ENCODE peak calls at places on chromosome 20, in seven cellular contexts. One of them, this sample, is unnamed.
A peak's percentile ranks its signal among the peaks of the same experiment; 100 is the strongest.

GRCh38 chr20:37852666-37853065 is 50.3 kb upstream of the VSTM2L start:
- DNase-seq in stomach: no peak
- DNase-seq in body of pancreas: no peak
- DNase-seq in heart left ventricle: no peak
- DNase-seq in GM12878: no peak
- DNase-seq in adrenal gland: no peak
- DNase-seq in HepG2: no peak
- DNase-seq in this sample: no peak

GRCh38 chr20:38607351-38607750 is 5.7 kb downstream of the ARHGAP40 start:
- DNase-seq in stomach: no peak
- DNase-seq in body of pancreas: no peak
- DNase-seq in heart left ventricle: no peak
- DNase-seq in GM12878: no peak
- DNase-seq in adrenal gland: no peak
- DNase-seq in HepG2: no peak
- DNase-seq in this sample: no peak

GRCh38 chr20:25005661-25006060 is 13.1 kb upstream of the APMAP start:
- DNase-seq in stomach: peak; percentile 18
- DNase-seq in body of pancreas: no peak
- DNase-seq in heart left ventricle: no peak
- DNase-seq in GM12878: no peak
- DNase-seq in adrenal gland: no peak
- DNase-seq in HepG2: no peak
- DNase-seq in this sample: no peak

GRCh38 chr20:24657211-24657610 is 187.8 kb downstream of the SYNDIG1 start:
- DNase-seq in stomach: peak; percentile 72
- DNase-seq in body of pancreas: peak; percentile 13
- DNase-seq in heart left ventricle: no peak
- DNase-seq in GM12878: no peak
- DNase-seq in adrenal gland: peak; percentile 38
- DNase-seq in HepG2: no peak
- DNase-seq in this sample: no peak

GRCh38 chr20:44946266-44946852 is 13.8 kb downstream of the TOMM34 start:
- DNase-seq in stomach: no peak
- DNase-seq in body of pancreas: no peak
- DNase-seq in heart left ventricle: no peak
- DNase-seq in GM12878: no peak
- DNase-seq in adrenal gland: no peak
- DNase-seq in HepG2: no peak
- DNase-seq in this sample: peak; percentile 57

GRCh38 chr20:18989736-18990474 is 176.3 kb downstream of the SCP2D1 start:
- DNase-seq in stomach: no peak
- DNase-seq in body of pancreas: peak; percentile 49
- DNase-seq in heart left ventricle: no peak
- DNase-seq in GM12878: no peak
- DNase-seq in adrenal gland: no peak
- DNase-seq in HepG2: no peak
- DNase-seq in this sample: peak; percentile 18

GRCh38 chr20:35604444-35604750 is 11.2 kb upstream of the SPAG4 start:
- DNase-seq in stomach: peak; percentile 51
- DNase-seq in body of pancreas: no peak
- DNase-seq in heart left ventricle: no peak
- DNase-seq in GM12878: no peak
- DNase-seq in adrenal gland: peak; percentile 13
- DNase-seq in HepG2: peak; percentile 70
- DNase-seq in this sample: no peak

GRCh38 chr20:9945406-9945805 is 89.4 kb upstream of the ANKEF1 start:
- DNase-seq in stomach: no peak
- DNase-seq in body of pancreas: no peak
- DNase-seq in heart left ventricle: no peak
- DNase-seq in GM12878: no peak
- DNase-seq in adrenal gland: no peak
- DNase-seq in HepG2: no peak
- DNase-seq in this sample: no peak

GRCh38 chr20:58308680-58309527 is 611 bp upstream of the RAB22A start:
- DNase-seq in stomach: no peak
- DNase-seq in body of pancreas: peak; percentile 44
- DNase-seq in heart left ventricle: peak; percentile 71
- DNase-seq in GM12878: no peak
- DNase-seq in adrenal gland: peak; percentile 38
- DNase-seq in HepG2: no peak
- DNase-seq in this sample: peak; percentile 54

GRCh38 chr20:52724586-52724985 is 247.6 kb upstream of the TSHZ2 start:
- DNase-seq in stomach: no peak
- DNase-seq in body of pancreas: no peak
- DNase-seq in heart left ventricle: no peak
- DNase-seq in GM12878: no peak
- DNase-seq in adrenal gland: no peak
- DNase-seq in HepG2: no peak
- DNase-seq in this sample: no peak

GRCh38 chr20:17633850-17634500 is 48.1 kb downstream of the RRBP1 start:
- DNase-seq in stomach: no peak
- DNase-seq in body of pancreas: no peak
- DNase-seq in heart left ventricle: no peak
- DNase-seq in GM12878: no peak
- DNase-seq in adrenal gland: no peak
- DNase-seq in HepG2: no peak
- DNase-seq in this sample: no peak

GRCh38 chr20:47713941-47714450 is 71.3 kb downstream of the SULF2 start:
- DNase-seq in stomach: no peak
- DNase-seq in body of pancreas: no peak
- DNase-seq in heart left ventricle: no peak
- DNase-seq in GM12878: no peak
- DNase-seq in adrenal gland: peak; percentile 43
- DNase-seq in HepG2: peak; percentile 82
- DNase-seq in this sample: no peak

GRCh38 chr20:17933711-17934110 is 34.9 kb downstream of the SNX5 start:
- DNase-seq in stomach: no peak
- DNase-seq in body of pancreas: no peak
- DNase-seq in heart left ventricle: no peak
- DNase-seq in GM12878: no peak
- DNase-seq in adrenal gland: no peak
- DNase-seq in HepG2: peak; percentile 69
- DNase-seq in this sample: no peak

GRCh38 chr20:37042986-37043972 is 52.5 kb downstream of the RBL1 start:
- DNase-seq in stomach: no peak
- DNase-seq in body of pancreas: peak; percentile 3
- DNase-seq in heart left ventricle: no peak
- DNase-seq in GM12878: peak; percentile 70
- DNase-seq in adrenal gland: no peak
- DNase-seq in HepG2: no peak
- DNase-seq in this sample: no peak

GRCh38 chr20:55200317-55200716 is 724.9 kb downstream of the DOK5 start:
- DNase-seq in stomach: no peak
- DNase-seq in body of pancreas: no peak
- DNase-seq in heart left ventricle: no peak
- DNase-seq in GM12878: no peak
- DNase-seq in adrenal gland: no peak
- DNase-seq in HepG2: no peak
- DNase-seq in this sample: no peak

GRCh38 chr20:43955244-43956191 is 40.9 kb downstream of the TOX2 start:
- DNase-seq in stomach: no peak
- DNase-seq in body of pancreas: peak; percentile 25
- DNase-seq in heart left ventricle: no peak
- DNase-seq in GM12878: peak; percentile 73
- DNase-seq in adrenal gland: peak; percentile 51
- DNase-seq in HepG2: no peak
- DNase-seq in this sample: no peak

GRCh38 chr20:32432277-32432676 is 74.1 kb downstream of the ASXL1 start:
- DNase-seq in stomach: no peak
- DNase-seq in body of pancreas: peak; percentile 25
- DNase-seq in heart left ventricle: no peak
- DNase-seq in GM12878: no peak
- DNase-seq in adrenal gland: no peak
- DNase-seq in HepG2: no peak
- DNase-seq in this sample: no peak

GRCh38 chr20:32434434-32434833 is 76.3 kb downstream of the ASXL1 start:
- DNase-seq in stomach: no peak
- DNase-seq in body of pancreas: no peak
- DNase-seq in heart left ventricle: no peak
- DNase-seq in GM12878: no peak
- DNase-seq in adrenal gland: no peak
- DNase-seq in HepG2: no peak
- DNase-seq in this sample: no peak

GRCh38 chr20:32431457-32431856 is 73.3 kb downstream of the ASXL1 start:
- DNase-seq in stomach: no peak
- DNase-seq in body of pancreas: no peak
- DNase-seq in heart left ventricle: no peak
- DNase-seq in GM12878: no peak
- DNase-seq in adrenal gland: no peak
- DNase-seq in HepG2: no peak
- DNase-seq in this sample: no peak

GRCh38 chr20:32435449-32436107 is 77.4 kb downstream of the ASXL1 start:
- DNase-seq in stomach: no peak
- DNase-seq in body of pancreas: no peak
- DNase-seq in heart left ventricle: no peak
- DNase-seq in GM12878: no peak
- DNase-seq in adrenal gland: no peak
- DNase-seq in HepG2: no peak
- DNase-seq in this sample: no peak

GRCh38 chr20:32433311-32434021 is 75.3 kb downstream of the ASXL1 start:
- DNase-seq in stomach: no peak
- DNase-seq in body of pancreas: no peak
- DNase-seq in heart left ventricle: no peak
- DNase-seq in GM12878: no peak
- DNase-seq in adrenal gland: peak; percentile 49
- DNase-seq in HepG2: no peak
- DNase-seq in this sample: no peak
- TF ChIP-seq POLR2A in stomach: no peak
- TF ChIP-seq POLR2A in body of pancreas: no peak
- TF ChIP-seq POLR2A in heart left ventricle: no peak
- TF ChIP-seq POLR2A in GM12878: no peak
- TF ChIP-seq POLR2A in adrenal gland: no peak
- TF ChIP-seq POLR2A in HepG2: no peak
- TF ChIP-seq POLR2A in this sample: no peak

GRCh38 chr20:33819456-33819855 is 8.3 kb downstream of the CHMP4B start:
- DNase-seq in stomach: no peak
- DNase-seq in body of pancreas: no peak
- DNase-seq in heart left ventricle: no peak
- DNase-seq in GM12878: no peak
- DNase-seq in adrenal gland: no peak
- DNase-seq in HepG2: no peak
- DNase-seq in this sample: no peak

GRCh38 chr20:33824852-33825251 is 13.7 kb downstream of the CHMP4B start:
- DNase-seq in stomach: no peak
- DNase-seq in body of pancreas: no peak
- DNase-seq in heart left ventricle: no peak
- DNase-seq in GM12878: no peak
- DNase-seq in adrenal gland: no peak
- DNase-seq in HepG2: no peak
- DNase-seq in this sample: no peak

GRCh38 chr20:33822423-33822822 is 11.3 kb downstream of the CHMP4B start:
- DNase-seq in stomach: no peak
- DNase-seq in body of pancreas: no peak
- DNase-seq in heart left ventricle: no peak
- DNase-seq in GM12878: no peak
- DNase-seq in adrenal gland: no peak
- DNase-seq in HepG2: no peak
- DNase-seq in this sample: no peak

GRCh38 chr20:33820362-33820761 is 9.2 kb downstream of the CHMP4B start:
- DNase-seq in stomach: no peak
- DNase-seq in body of pancreas: no peak
- DNase-seq in heart left ventricle: no peak
- DNase-seq in GM12878: no peak
- DNase-seq in adrenal gland: no peak
- DNase-seq in HepG2: no peak
- DNase-seq in this sample: no peak

DNA sequence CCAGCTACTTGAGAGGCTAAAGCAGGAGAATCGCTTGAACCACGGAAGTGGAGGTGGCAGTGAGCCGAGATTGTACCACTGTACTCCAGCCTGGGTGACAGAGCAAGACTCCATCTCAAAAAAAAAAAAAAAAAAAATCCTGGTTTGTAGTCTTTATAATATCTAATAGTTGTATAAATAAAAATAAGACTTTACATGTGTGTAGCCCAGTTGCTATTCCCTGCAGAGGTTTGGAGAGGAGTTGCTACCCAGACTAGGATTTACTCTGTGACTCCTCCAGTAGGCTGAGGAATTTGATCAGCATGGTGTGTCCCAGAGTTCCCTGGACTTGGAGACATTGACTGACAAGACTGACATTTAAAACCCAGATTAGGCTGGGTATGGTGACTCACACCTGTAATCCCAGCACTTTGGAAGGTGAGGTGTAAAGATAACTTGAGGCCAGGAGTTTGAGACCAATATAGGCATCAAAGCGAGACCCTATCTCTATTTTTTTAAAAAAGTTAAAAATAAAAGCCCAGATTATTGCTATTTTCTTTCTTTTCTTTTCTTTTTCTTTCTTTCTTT is 10.2 kb downstream of the CHMP4B start:
- DNase-seq in stomach: no peak
- DNase-seq in body of pancreas: no peak
- DNase-seq in heart left ventricle: no peak
- DNase-seq in GM12878: no peak
- DNase-seq in adrenal gland: no peak
- DNase-seq in HepG2: no peak
- DNase-seq in this sample: no peak
- H3K4me1 ChIP-seq in stomach: peaks cover 86% of the 10 kb centered on the region
- H3K4me1 ChIP-seq in body of pancreas: peaks cover 44% of the 10 kb centered on the region
- H3K4me1 ChIP-seq in heart left ventricle: peaks cover 92% of the 10 kb centered on the region
- H3K4me1 ChIP-seq in GM12878: peaks cover 6% of the 10 kb centered on the region
- H3K4me1 ChIP-seq in adrenal gland: peaks cover 43% of the 10 kb centered on the region
- H3K4me1 ChIP-seq in HepG2: peaks cover 28% of the 10 kb centered on the region
- H3K4me1 ChIP-seq in this sample: peaks cover 81% of the 10 kb centered on the region

GRCh38 chr20:20364747-20365558 is 3.0 kb upstream of the INSM1 start:
- DNase-seq in stomach: no peak
- DNase-seq in body of pancreas: no peak
- DNase-seq in heart left ventricle: no peak
- DNase-seq in GM12878: no peak
- DNase-seq in adrenal gland: no peak
- DNase-seq in HepG2: no peak
- DNase-seq in this sample: no peak
- H3K4me3 ChIP-seq in stomach: no peak overlapping the region
- H3K4me3 ChIP-seq in body of pancreas: no peak overlapping the region
- H3K4me3 ChIP-seq in heart left ventricle: no peak overlapping the region
- H3K4me3 ChIP-seq in GM12878: no peak overlapping the region
- H3K4me3 ChIP-seq in adrenal gland: no peak overlapping the region
- H3K4me3 ChIP-seq in HepG2: no peak overlapping the region
- H3K4me3 ChIP-seq in this sample: no peak overlapping the region

DNA sequence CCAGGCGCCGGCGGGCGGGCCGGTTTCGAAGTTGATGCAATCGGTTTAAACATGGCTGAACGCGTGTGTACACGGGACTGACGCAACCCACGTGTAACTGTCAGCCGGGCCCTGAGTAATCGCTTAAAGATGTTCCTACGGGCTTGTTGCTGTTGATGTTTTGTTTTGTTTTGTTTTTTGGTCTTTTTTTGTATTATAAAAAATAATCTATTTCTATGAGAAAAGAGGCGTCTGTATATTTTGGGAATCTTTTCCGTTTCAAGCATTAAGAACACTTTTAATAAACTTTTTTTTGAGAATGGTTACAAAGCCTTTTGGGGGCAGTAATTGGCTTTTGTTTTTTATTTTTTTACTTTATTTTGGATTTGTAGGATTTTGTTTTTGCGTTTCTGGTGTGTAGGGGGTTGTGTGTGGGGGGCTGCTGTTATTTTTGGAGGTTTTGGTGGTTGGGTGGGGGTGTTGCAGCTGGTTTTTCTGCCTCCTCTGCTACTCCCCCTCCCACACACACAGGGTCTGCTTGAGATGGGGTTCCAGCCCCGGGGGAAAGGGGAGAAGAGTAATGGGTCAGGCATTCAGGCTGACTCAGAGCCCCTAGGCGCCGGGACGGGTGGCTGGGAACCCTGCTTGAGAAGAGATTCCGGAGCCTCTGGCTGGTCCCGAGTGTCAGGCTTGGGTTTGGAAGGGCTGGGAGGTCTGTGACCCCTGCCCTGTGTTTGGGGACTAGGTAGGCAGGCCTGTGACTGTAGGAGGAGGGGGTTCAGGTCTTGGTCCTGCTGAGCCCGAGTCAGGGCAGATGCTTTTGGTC is 1.9 kb downstream of the CEBPB start:
- DNase-seq in stomach: peak; percentile 78
- DNase-seq in body of pancreas: peak; percentile 94
- DNase-seq in heart left ventricle: peak; percentile 82
- DNase-seq in GM12878: peak; percentile 25
- DNase-seq in adrenal gland: peak; percentile 91
- DNase-seq in HepG2: peak; percentile 92
- DNase-seq in this sample: peak; percentile 77
- TF ChIP-seq POLR2A in stomach: peak; percentile 30
- TF ChIP-seq POLR2A in body of pancreas: no peak
- TF ChIP-seq POLR2A in heart left ventricle: no peak
- TF ChIP-seq POLR2A in GM12878: no peak
- TF ChIP-seq POLR2A in adrenal gland: peak; percentile 12
- TF ChIP-seq POLR2A in HepG2: no peak
- TF ChIP-seq POLR2A in this sample: peak; percentile 51